ENCODE peak calls at places on chromosomes 4 and X, in ten cellular contexts. C is K562; I is hepatocyte; L is CD8-positive, alpha-beta T cell; A is mammary epithelial cell; S is heart left ventricle; B is neural progenitor cell; N is mucosa of descending colon; X is GM23338; G is aorta. Y is an unnamed sample. For H3K4me1, the result is how much of the 10 kb centered on the place peaks cover.

GRCh38 chr4:168886361-168886760 is 123.7 kb downstream of the CBR4 start:
- DNase-seq in C (no peak), G (no peak), I (no peak), L (no peak), X (no peak), B (no peak), A (peak), S (no peak), N (no peak), Y (no peak)

GRCh38 chr4:94598758-94599157 is 147.0 kb downstream of the PDLIM5 start:
- DNase-seq in X (no peak), C (no peak), S (no peak), L (no peak), A (no peak), I (no peak), B (no peak), G (no peak), N (no peak), Y (no peak)

GRCh38 chrX:95351089-95351488 is 1333.6 kb upstream of the DIAPH2 start:
- DNase-seq in X (no peak), L (no peak), S (no peak), C (no peak), B (no peak), A (no peak), G (no peak), I (no peak), N (no peak), Y (no peak)

GRCh38 chr4:6924361-6924779 is 14.7 kb downstream of the TBC1D14 start:
- DNase-seq in B (no peak), S (no peak), A (no peak), L (no peak), X (no peak), G (no peak), N (no peak), C (no peak), I (no peak), Y (no peak)

GRCh38 chr4:174279433-174279832 is 4.0 kb downstream of the FBXO8 start:
- DNase-seq in L (no peak), S (no peak), I (no peak), B (no peak), X (no peak), C (no peak), A (no peak), G (no peak), N (no peak), Y (no peak)

GRCh38 chr4:100059467-100059866 is 109.4 kb upstream of the H2AZ1 start:
- DNase-seq in S (no peak), A (no peak), C (no peak), L (no peak), I (no peak), G (no peak), X (no peak), B (no peak), N (no peak), Y (no peak)

GRCh38 chr4:124846306-124846705 is 133.8 kb upstream of the ANKRD50 start:
- DNase-seq in G (no peak), N (no peak), L (no peak), S (no peak), X (no peak), B (peak), C (no peak), A (peak), I (no peak), Y (no peak)

GRCh38 chr4:14607578-14607977 is 394.7 kb upstream of the CPEB2 start:
- DNase-seq in N (no peak), A (peak), I (no peak), B (no peak), C (no peak), X (no peak), G (no peak), S (no peak), L (no peak), Y (no peak)

GRCh38 chr4:74318270-74318669 is 10.0 kb downstream of the EPGN start:
- DNase-seq in L (no peak), N (no peak), C (no peak), B (no peak), G (no peak), S (no peak), I (no peak), A (no peak), X (no peak), Y (no peak)

GRCh38 chrX:37371578-37371981 is 22.4 kb downstream of the PRRG1 start:
- DNase-seq in N (no peak), L (no peak), X (no peak), I (no peak), S (peak), C (no peak), G (peak), A (peak), B (no peak), Y (no peak)

GRCh38 chr4:167219090-167219489 is 15.2 kb downstream of the SPOCK3 start:
- DNase-seq in B (no peak), L (no peak), X (no peak), S (no peak), G (no peak), I (no peak), C (no peak), A (no peak), N (no peak), Y (no peak)

GRCh38 chr4:8331567-8331955 is 62.0 kb downstream of the HTRA3 start:
- DNase-seq in S (no peak), N (no peak), G (peak), I (no peak), A (no peak), X (no peak), B (no peak), L (no peak), C (no peak), Y (no peak)

GRCh38 chr4:54879576-54879975 is 221.8 kb downstream of the KIT start:
- DNase-seq in B (no peak), A (peak), L (no peak), N (no peak), X (no peak), G (no peak), C (no peak), S (no peak), I (peak), Y (no peak)

GRCh38 chrX:153868576-153869472 is 17.1 kb downstream of the L1CAM start:
- DNase-seq in N (no peak), L (no peak), C (no peak), S (no peak), B (no peak), G (no peak), X (no peak), I (no peak), A (no peak), Y (no peak)

GRCh38 chrX:133796282-133796681 is 189.1 kb downstream of the GPC3 start:
- DNase-seq in G (no peak), S (no peak), C (no peak), B (no peak), N (no peak), L (no peak), X (no peak), I (no peak), A (no peak), Y (no peak)

GRCh38 chr4:165874072-165874798 is 1.2 kb downstream of the TLL1 start:
- DNase-seq in N (no peak), G (peak), C (no peak), L (no peak), A (peak), I (peak), X (peak), B (peak), S (peak), Y (no peak)

GRCh38 chrX:15564981-15565579 is 35.7 kb downstream of the ACE2 start:
- DNase-seq in S (peak), A (peak), I (peak), L (no peak), X (peak), B (peak), N (peak), C (peak), G (peak), Y (no peak)

GRCh38 chrX:97547873-97548578 is 664.3 kb downstream of the RPA4 start:
- DNase-seq in L (no peak), X (no peak), N (no peak), G (no peak), S (no peak), I (peak), C (no peak), B (no peak), A (no peak), Y (no peak)

GRCh38 chr4:176791591-176792347 is 953 bp downstream of the VEGFC start:
- DNase-seq in A (peak), N (no peak), X (peak), B (peak), G (peak), C (no peak), I (peak), S (peak), L (no peak), Y (no peak)

GRCh38 chr4:107541511-107541910 is 178.5 kb downstream of the PAPSS1 start:
- DNase-seq in A (no peak), I (no peak), X (no peak), L (no peak), B (no peak), N (no peak), C (no peak), S (no peak), G (no peak), Y (no peak)

GRCh38 chr4:993111-994029 is at the start of gene SLC26A1:
- DNase-seq in S (peak), X (no peak), I (peak), A (no peak), C (peak), L (no peak), N (peak), B (no peak), G (no peak), Y (no peak)

GRCh38 chrX:153438522-153438921 is 7.3 kb downstream of the TREX2 start:
- DNase-seq in N (no peak), C (no peak), I (peak), A (no peak), X (no peak), L (no peak), G (peak), S (no peak), B (peak), Y (no peak)

GRCh38 chrX:140157143-140157542 is 191.8 kb upstream of the CXorf66 start:
- DNase-seq in L (no peak), I (no peak), S (no peak), B (no peak), X (no peak), A (no peak), C (no peak), N (no peak), G (no peak), Y (no peak)

GRCh38 chr4:69617083-69617694 is 22.3 kb downstream of the UGT2A2 start:
- DNase-seq in L (no peak), B (peak), S (no peak), I (peak), A (peak), X (peak), N (no peak), G (no peak), C (peak), Y (peak)

GRCh38 chr4:95289028-95289634 is 259.6 kb downstream of the UNC5C start:
- DNase-seq in S (no peak), N (no peak), B (no peak), A (peak), L (no peak), X (no peak), I (peak), G (no peak), C (peak), Y (no peak)

GRCh38 chr4:26822546-26822945 is 38.1 kb upstream of the STIM2 start:
- DNase-seq in X (no peak), S (no peak), N (no peak), C (no peak), I (no peak), G (no peak), B (no peak), A (no peak), L (no peak), Y (no peak)

GRCh38 chrX:109261279-109261678 is 220.6 kb downstream of the GUCY2F start:
- DNase-seq in L (no peak), S (no peak), N (no peak), I (no peak), A (no peak), C (no peak), X (no peak), G (no peak), B (no peak), Y (no peak)

GRCh38 chr4:174401471-174402130 is 117.9 kb downstream of the CEP44 start:
- DNase-seq in B (peak), L (no peak), G (no peak), I (no peak), A (no peak), X (no peak), S (no peak), N (no peak), C (no peak), Y (no peak)

GRCh38 chr4:188989371-188989770 is 850.1 kb downstream of the TRIML1 start:
- DNase-seq in X (no peak), N (no peak), L (no peak), G (no peak), B (no peak), I (peak), A (peak), C (no peak), S (no peak), Y (no peak)

GRCh38 chrX:53287493-53288138 is 6.2 kb upstream of the IQSEC2 start:
- DNase-seq in L (peak), G (peak), A (peak), I (peak), B (no peak), X (no peak), N (peak), C (no peak), S (peak), Y (no peak)

GRCh38 chr4:122836941-122837340 is 10.3 kb downstream of the FGF2 start:
- DNase-seq in I (no peak), G (no peak), B (no peak), A (peak), S (no peak), C (no peak), L (no peak), X (no peak), N (no peak), Y (no peak)
- H3K4me1 ChIP-seq in I (under half), G (under half), B (under half), A (under half), S (under half), C (under half), L (under half), X (half or more), N (under half), Y (under half)

GRCh38 chrX:107751127-107751526 is 24.5 kb downstream of the TSC22D3 start:
- DNase-seq in A (no peak), G (no peak), S (no peak), X (no peak), L (no peak), I (no peak), N (no peak), B (no peak), C (no peak), Y (no peak)

GRCh38 chrX:107744868-107745267 is 30.7 kb downstream of the TSC22D3 start:
- DNase-seq in N (no peak), A (no peak), S (no peak), L (no peak), C (no peak), G (peak), I (no peak), B (no peak), X (no peak), Y (no peak)

GRCh38 chrX:107748490-107748889 is 27.1 kb downstream of the TSC22D3 start:
- DNase-seq in S (no peak), C (no peak), B (no peak), I (no peak), N (no peak), L (no peak), A (no peak), G (no peak), X (no peak), Y (no peak)

GRCh38 chrX:107750263-107750662 is 25.3 kb downstream of the TSC22D3 start:
- DNase-seq in I (no peak), G (peak), C (no peak), L (no peak), A (no peak), B (no peak), X (peak), N (no peak), S (no peak), Y (no peak)

DNA sequence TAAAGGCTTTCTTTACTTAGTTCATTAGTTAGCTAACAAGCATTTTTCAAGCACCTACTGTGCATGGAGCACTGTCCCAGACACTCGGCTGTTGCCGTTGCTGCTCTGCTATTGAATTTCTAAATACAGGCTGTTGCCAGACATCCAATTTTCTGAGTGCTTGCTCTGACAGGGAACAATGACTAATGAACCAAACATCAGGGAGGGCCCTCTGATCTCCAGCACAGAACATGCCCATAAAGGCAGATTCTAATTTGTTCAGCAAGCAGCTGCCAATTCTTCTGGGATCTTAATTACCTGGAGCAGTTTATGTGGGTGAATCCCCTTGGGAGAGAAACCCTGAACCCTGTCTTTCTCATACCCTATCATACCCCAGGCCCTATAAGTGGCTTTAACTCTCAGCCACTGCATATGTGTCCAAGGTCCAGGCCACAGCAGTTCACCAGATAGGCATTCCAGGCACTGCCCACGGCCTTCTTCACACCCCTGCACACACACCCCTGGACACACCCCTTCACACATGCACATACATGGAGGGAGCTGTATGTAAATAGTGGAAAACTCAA is 27.9 kb downstream of the TSC22D3 start:
- DNase-seq in L (no peak), N (no peak), A (peak), X (no peak), G (peak), S (no peak), C (no peak), I (peak), B (peak), Y (no peak)
- H3K4me1 ChIP-seq in L (under half), N (under half), A (under half), X (under half), G (under half), S (under half), C (under half), I (under half), B (under half), Y (under half)

DNA sequence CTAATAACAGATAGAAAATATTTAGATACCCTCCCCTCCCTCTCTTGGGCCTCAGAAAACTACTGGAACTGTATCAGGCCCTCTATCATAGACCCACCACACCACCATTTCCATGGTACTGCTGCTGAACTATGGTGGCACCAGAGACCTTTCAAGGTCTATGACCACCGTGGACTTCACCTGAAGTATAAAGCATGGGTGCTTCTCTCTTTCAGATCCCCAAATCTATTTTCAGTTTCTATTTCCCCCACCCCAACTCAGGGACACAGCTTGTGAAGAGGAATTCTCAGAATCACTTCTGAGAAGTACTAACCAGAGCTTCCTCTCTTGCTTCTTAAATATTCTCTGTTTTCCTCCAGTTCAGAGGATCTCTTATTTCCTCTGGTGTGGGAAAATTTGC is 840.8 kb upstream of the HTR2C start:
- DNase-seq in X (no peak), N (no peak), C (no peak), B (no peak), S (no peak), L (no peak), G (no peak), I (no peak), A (no peak), Y (no peak)
- H3K4me1 ChIP-seq in X (under half), N (under half), C (under half), B (under half), S (under half), L (under half), G (under half), I (under half), A (under half), Y (under half)

DNA sequence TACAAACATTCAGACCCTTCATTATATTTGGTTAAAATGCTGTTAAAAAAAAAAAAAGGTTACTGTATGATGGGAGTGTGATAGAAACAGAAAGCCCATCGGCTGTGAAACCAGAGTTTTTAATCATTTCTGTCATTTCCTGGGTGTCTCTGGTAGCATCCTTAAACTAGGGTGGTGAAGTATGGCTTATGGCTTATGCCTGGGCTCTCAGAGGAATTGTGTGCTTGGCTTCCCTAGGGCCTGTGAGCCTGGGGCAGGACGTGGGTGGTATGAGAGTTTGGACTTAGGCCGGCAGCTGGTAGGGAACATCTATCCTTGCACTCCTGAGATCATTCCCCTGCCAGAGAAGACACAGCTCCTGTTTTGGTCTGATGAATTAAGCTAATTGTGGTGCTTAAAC is 52.2 kb downstream of the DCUN1D4 start:
- DNase-seq in I (no peak), G (no peak), A (no peak), B (no peak), L (no peak), S (no peak), X (no peak), C (no peak), N (no peak), Y (no peak)
- H3K4me1 ChIP-seq in I (under half), G (under half), A (under half), B (under half), L (under half), S (under half), X (under half), C (under half), N (under half), Y (under half)

GRCh38 chr4:56425518-56425917 is 9.9 kb downstream of the PPAT start:
- DNase-seq in N (no peak), G (no peak), S (no peak), I (no peak), A (no peak), B (no peak), C (no peak), X (peak), L (no peak), Y (no peak)
- H3K4me1 ChIP-seq in N (under half), G (under half), S (under half), I (under half), A (under half), B (under half), C (under half), X (under half), L (under half), Y (under half)

DNA sequence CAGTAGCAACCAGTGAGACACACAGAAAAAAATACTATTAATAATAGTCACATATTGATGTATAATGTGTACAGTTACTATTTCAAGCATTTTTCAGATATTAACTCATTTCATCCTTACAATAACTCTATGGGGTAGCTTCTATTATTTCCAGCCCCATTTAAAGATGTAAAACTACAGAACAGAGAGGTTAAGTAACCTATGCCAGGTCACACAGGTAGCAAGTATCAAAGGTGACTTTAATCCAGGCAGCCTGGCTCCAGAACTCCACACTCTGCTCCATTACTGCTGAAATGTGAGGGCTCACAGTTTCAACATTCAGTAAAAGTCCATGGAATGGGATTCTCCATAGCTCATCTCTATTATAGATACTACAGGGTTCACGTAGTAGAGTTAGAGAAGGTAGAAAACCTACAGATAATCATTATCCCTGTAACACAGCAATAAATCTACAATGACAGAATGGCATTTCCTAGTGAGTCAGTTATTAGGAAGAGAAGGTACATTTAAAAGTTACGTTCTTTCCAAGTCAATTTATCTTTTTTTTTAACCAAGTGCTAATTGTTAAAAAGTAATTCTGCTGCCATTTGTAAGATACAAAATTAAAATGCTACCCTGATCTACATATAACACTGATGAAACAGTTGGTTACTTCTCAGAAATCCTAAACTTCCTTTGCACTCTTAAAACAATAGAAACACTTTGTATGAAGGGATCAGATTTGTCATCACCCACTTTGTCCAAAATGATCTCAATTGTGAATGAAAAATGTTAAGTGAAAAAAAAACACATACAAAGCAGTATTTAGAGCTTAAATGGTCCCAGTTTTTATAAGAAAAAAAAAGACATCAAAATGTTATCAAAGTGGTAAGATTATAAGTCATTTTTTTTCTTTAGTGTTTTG is 18.7 kb downstream of the RELL1 start:
- DNase-seq in X (no peak), L (no peak), I (no peak), G (no peak), N (no peak), S (no peak), A (no peak), B (no peak), C (no peak), Y (no peak)
- H3K4me1 ChIP-seq in X (under half), L (under half), I (under half), G (under half), N (under half), S (under half), A (under half), B (under half), C (under half), Y (under half)

GRCh38 chr4:185488650-185489049 is 17.1 kb upstream of the CCDC110 start:
- DNase-seq in X (no peak), N (no peak), S (no peak), I (no peak), L (no peak), C (no peak), G (no peak), A (no peak), B (no peak), Y (no peak)
- H3K4me1 ChIP-seq in X (under half), N (under half), S (under half), I (under half), L (under half), C (under half), G (under half), A (under half), B (under half), Y (under half)

Y was measured in iPS DF 6.9.